ENCODE peak calls at places on chromosomes 5 and 9, in seven cellular contexts. X is uterus, A is colonic mucosa, Y is IMR-90, L is neuronal stem cell, N is cardiac muscle cell, K is pancreas. E is an unnamed sample.

GRCh38 chr9:31894008-31894407 is 490.4 kb upstream of the ACO1 start:
- DNase-seq in X (no peak), Y (no peak), N (no peak), L (no peak), K (no peak), A (no peak), E (no peak)

GRCh38 chr5:164360589-164360988 is 855.2 kb downstream of the MAT2B start:
- DNase-seq in X (no peak), A (no peak), L (no peak), K (no peak), Y (peak), N (peak), E (no peak)

GRCh38 chr9:126516936-126517750 is 96.6 kb upstream of the LMX1B start:
- DNase-seq in X (no peak), Y (peak), K (no peak), L (no peak), N (peak), A (no peak), E (no peak)

GRCh38 chr9:119370816-119371215 is 1.6 kb upstream of the BRINP1 start:
- DNase-seq in N (peak), Y (peak), K (peak), L (peak), A (peak), X (no peak), E (no peak)

GRCh38 chr9:20526500-20527319 is 95.6 kb downstream of the MLLT3 start:
- DNase-seq in L (no peak), K (no peak), A (no peak), X (no peak), N (peak), Y (peak), E (no peak)

GRCh38 chr5:138978085-138978484 is 103.0 kb upstream of the LRRTM2 start:
- DNase-seq in K (no peak), N (peak), L (no peak), X (no peak), A (no peak), Y (peak), E (no peak)

GRCh38 chr5:123997354-123998215 is 485.6 kb downstream of the CSNK1G3 start:
- DNase-seq in N (peak), L (peak), X (no peak), A (no peak), Y (peak), K (no peak), E (no peak)

GRCh38 chr9:108474356-108474755 is 381.4 kb downstream of the ACTL7B start:
- DNase-seq in L (no peak), N (peak), Y (no peak), K (no peak), X (no peak), A (no peak), E (no peak)

GRCh38 chr5:81302596-81302995 is 1.2 kb downstream of the ZCCHC9 start:
- DNase-seq in N (no peak), Y (peak), X (no peak), K (no peak), L (no peak), A (no peak), E (no peak)

GRCh38 chr5:142141463-142141862 is 32.9 kb downstream of the NDFIP1 start:
- DNase-seq in Y (no peak), X (no peak), A (no peak), L (no peak), K (no peak), N (no peak), E (no peak)

DNA sequence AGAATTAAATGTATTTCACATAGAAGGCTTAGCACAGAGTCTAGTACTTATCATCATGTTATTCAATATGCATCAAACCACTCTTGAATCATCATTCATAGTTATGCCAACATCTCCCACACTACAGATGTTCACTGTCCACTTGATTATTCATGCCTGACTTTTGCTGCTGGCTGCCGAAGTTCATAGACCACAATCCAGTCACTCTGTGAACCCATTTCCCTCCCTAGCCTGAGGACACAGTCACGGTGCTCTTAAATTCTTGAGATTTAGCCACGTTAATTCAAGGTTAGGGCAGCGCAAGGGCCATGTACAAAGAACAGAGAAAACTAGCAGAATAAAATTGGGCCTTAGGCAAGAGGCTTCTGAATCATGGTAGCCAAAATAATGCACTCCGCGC is 32.4 kb downstream of the ABCA1 start:
- DNase-seq in X (no peak), L (no peak), Y (peak), N (peak), A (no peak), K (no peak), E (peak)
- H3K27ac ChIP-seq in X (no peak), L (no peak), Y (no peak), N (no peak), A (no peak), K (no peak), E (peak)

GRCh38 chr5:173314166-173314952 is 13.9 kb downstream of the STC2 start:
- DNase-seq in N (no peak), X (no peak), L (no peak), Y (peak), A (no peak), K (no peak), E (no peak)

GRCh38 chr5:173316463-173317020 is 11.7 kb downstream of the STC2 start:
- DNase-seq in L (no peak), A (no peak), Y (no peak), K (peak), X (no peak), N (no peak), E (no peak)

GRCh38 chr5:173317091-173317685 is 11.0 kb downstream of the STC2 start:
- DNase-seq in N (no peak), L (no peak), A (no peak), X (no peak), K (peak), Y (no peak), E (no peak)

GRCh38 chr5:173317852-173318251 is 10.4 kb downstream of the STC2 start:
- DNase-seq in Y (no peak), K (peak), L (no peak), X (no peak), A (no peak), N (no peak), E (no peak)

DNA sequence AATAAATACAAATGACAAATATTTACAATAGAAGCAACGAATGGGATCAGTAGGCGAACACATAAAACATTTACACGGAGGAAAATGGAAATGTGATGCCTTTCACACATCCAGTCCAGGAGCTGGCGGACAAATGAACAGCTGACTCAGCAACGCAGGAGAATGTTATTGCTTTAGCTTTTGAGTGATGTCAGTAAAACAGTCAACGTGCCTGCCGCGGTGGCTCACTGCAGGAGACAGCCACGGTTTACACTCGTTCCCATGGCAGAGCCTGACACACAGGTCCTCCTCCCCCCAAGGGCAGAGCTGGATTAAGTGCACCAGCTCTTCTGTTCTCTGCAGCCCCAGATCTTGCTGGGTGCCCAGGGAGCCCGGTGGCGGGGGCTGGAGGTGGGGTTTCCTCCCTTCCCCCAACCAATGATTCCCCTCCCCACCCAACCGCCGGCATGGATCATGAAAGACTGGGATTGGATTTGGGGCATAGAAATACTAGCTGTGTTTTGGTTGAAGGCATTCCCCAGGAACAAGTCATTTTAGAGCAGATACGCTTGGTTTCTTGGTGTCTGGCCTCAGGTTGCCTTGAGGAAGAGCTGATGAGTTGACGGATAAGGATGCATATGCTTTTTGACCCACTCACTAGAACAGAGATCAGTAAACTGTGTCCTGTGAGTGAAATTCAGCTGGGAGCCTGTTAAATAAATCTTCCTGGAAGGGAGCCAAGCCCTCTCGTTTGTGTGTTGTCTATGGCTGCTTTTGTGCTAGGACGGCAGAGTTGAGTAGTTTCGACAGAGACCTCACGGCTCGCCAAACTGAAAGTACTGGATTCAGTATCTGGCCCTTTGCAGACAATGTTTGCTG is 12.5 kb downstream of the STC2 start:
- DNase-seq in A (no peak), K (no peak), L (no peak), N (peak), X (peak), Y (peak), E (peak)
- H3K27ac ChIP-seq in A (no peak), K (peak), L (peak), N (peak), X (no peak), Y (peak), E (peak)

GRCh38 chr5:181259283-181259682 is 1.7 kb downstream of the TRIM52 start:
- DNase-seq in Y (no peak), N (no peak), X (no peak), A (no peak), L (no peak), K (no peak), E (no peak)
- H3K27ac ChIP-seq in Y (no peak), N (no peak), X (peak), A (no peak), L (no peak), K (no peak), E (peak)

GRCh38 chr9:129174724-129175514 is 3.1 kb downstream of the IER5L start:
- DNase-seq in Y (peak), X (peak), A (peak), K (peak), N (peak), L (peak), E (no peak)

GRCh38 chr9:129175515-129175824 is 2.6 kb downstream of the IER5L start:
- DNase-seq in X (no peak), K (no peak), A (no peak), L (peak), N (no peak), Y (no peak), E (no peak)

GRCh38 chr9:129176786-129177442 is 1.1 kb downstream of the IER5L start:
- DNase-seq in A (peak), K (peak), L (no peak), X (peak), Y (peak), N (peak), E (no peak)

GRCh38 chr9:129177443-129177790 is 644 bp downstream of the IER5L start:
- DNase-seq in Y (no peak), A (no peak), K (no peak), L (no peak), X (no peak), N (no peak), E (no peak)

DNA sequence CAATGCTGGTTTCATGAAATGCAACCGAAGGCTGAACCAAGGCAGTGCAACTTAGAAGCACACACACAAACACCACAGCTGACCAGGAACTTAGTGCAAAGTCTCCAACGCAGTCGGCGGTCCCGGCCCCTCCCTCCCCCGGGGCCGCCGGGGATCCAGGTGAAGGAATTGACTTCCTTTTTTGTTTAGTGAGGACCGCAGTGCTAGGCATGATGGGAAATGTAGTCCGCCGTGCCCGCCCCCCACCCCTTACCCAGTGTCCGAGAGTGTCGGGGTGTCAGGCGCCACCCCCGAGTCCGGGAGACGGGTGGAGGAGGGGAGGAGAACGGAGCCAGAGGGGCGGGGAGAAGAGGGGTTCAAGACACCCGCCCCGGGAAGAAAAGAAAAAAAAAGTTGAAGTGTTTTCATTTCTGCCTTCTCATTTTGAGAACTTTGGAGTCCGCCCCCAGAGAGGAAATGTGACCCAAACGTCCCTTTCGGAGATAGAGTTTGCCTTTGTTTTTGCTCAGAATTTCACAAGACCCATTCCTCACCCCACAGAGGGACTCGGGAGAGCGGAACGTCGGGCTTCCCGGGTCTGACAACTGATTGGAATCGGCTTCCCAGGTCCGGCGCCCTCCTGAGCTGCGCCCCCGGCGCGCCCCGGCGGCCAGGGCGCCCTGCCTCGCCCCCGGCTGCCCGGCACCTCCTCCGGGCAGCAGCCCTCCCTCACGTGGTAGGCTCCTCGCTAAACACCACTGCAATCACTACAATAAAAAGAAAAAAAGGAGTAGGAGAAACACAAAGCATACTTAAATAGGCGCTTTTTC is 2.0 kb downstream of the IER5L start:
- DNase-seq in K (peak), Y (peak), L (peak), N (peak), A (peak), X (peak), E (peak)
- H3K27ac ChIP-seq in K (peak), Y (peak), L (peak), N (peak), A (peak), X (peak), E (peak)

DNA sequence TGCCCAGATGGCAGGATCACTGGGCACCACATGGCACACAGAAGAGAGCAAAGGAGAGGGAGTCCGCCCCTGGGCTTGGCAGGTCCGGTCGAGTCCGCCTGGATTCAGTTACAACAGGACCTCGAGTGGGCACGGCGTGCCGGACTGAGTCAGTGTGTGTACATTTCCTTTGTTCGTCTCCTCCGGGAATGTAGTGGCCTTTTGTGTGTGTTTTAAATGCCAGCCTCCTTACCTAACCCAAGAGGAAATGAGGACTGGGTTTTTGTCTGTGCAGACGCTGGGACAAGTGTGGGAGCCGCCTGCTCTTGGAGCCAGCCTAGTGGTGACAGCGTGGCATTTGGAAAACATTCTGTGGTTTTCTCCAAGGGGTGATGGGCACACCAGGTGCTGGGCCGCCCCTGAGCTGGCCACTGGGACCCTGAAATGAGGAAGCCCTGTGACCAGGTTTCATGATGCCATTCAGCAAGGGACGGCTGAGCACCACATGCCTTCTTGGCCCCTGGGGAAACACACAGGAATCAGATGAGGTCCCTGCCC is 9.6 kb downstream of the NEK6 start:
- DNase-seq in X (no peak), L (no peak), A (peak), Y (peak), N (peak), K (no peak), E (peak)
- H3K27ac ChIP-seq in X (no peak), L (no peak), A (peak), Y (peak), N (no peak), K (peak), E (peak)

GRCh38 chr5:107217721-107218130 is 453.0 kb downstream of the EFNA5 start:
- DNase-seq in Y (no peak), A (no peak), X (no peak), N (no peak), K (no peak), L (no peak), E (peak)
- H3K27ac ChIP-seq in Y (no peak), A (no peak), X (no peak), N (no peak), K (no peak), L (no peak), E (peak)

E was measured in epithelial cell of prostate.